ENCODE peak calls at places on chromosome 10, in nine cellular contexts. P is GM19239; V is NCI-H774; A is AG09309; X is ascending aorta; D is T-helper 2 cell; C is activated naive CD8-positive, alpha-beta T cell treated with anti-CD3 and anti-CD28 coated beads, Interleukin-2, amount 50 U/mL, for 24 hours; Z is neural progenitor cell; G is activated T-cell treated with anti-CD3 and anti-CD28 coated beads for 4 hours. M is an unnamed sample.

GRCh38 chr10:62374862-62375710 is 917 bp downstream of the ZNF365 start:
- DNase-seq in P (no peak), V (no peak), A (no peak), X (no peak), D (no peak), C (no peak), Z (no peak), G (no peak), M (no peak)

GRCh38 chr10:78933828-78934227 is 134.9 kb upstream of the ZMIZ1 start:
- DNase-seq in P (no peak), V (no peak), A (no peak), X (no peak), D (no peak), C (no peak), Z (no peak), G (no peak), M (no peak)

GRCh38 chr10:60283397-60283796 is 106.3 kb downstream of the ANK3 start:
- DNase-seq in P (no peak), V (no peak), A (no peak), X (no peak), D (no peak), C (no peak), Z (no peak), G (no peak), M (no peak)

GRCh38 chr10:129851941-129852650 is 112.0 kb downstream of the EBF3 start:
- DNase-seq in P (no peak), V (no peak), A (no peak), X (no peak), D (no peak), C (no peak), Z (no peak), G (no peak), M (no peak)

GRCh38 chr10:77637474-77637985 is at the start of gene KCNMA1:
- DNase-seq in P (no peak), V (peak), A (no peak), X (no peak), D (no peak), C (peak), Z (peak), G (no peak), M (no peak)

GRCh38 chr10:83166344-83166743 is 973.0 kb upstream of the GHITM start:
- DNase-seq in P (no peak), V (peak), A (no peak), X (no peak), D (no peak), C (no peak), Z (peak), G (no peak), M (no peak)

GRCh38 chr10:100895896-100896295 is 16.9 kb upstream of the SLF2 start:
- DNase-seq in P (no peak), V (no peak), A (no peak), X (no peak), D (no peak), C (no peak), Z (no peak), G (no peak), M (no peak)

GRCh38 chr10:22321831-22322662 is 1.1 kb downstream of the BMI1 start:
- DNase-seq in P (no peak), V (no peak), A (no peak), X (no peak), D (no peak), C (peak), Z (peak), G (no peak), M (no peak)

GRCh38 chr10:89549510-89549909 is 14.1 kb upstream of the SLC16A12 start:
- DNase-seq in P (no peak), V (no peak), A (no peak), X (no peak), D (no peak), C (no peak), Z (no peak), G (no peak), M (no peak)

GRCh38 chr10:4981722-4982471 is 18.7 kb downstream of the AKR1C1 start:
- DNase-seq in P (no peak), V (no peak), A (no peak), X (no peak), D (no peak), C (no peak), Z (peak), G (no peak), M (no peak)

GRCh38 chr10:3525832-3526449 is 259.1 kb downstream of the KLF6 start:
- DNase-seq in P (no peak), V (no peak), A (peak), X (peak), D (no peak), C (no peak), Z (no peak), G (no peak), M (no peak)

GRCh38 chr10:125057158-125058001 is 103.0 kb downstream of the CTBP2 start:
- DNase-seq in P (no peak), V (no peak), A (peak), X (peak), D (no peak), C (no peak), Z (peak), G (no peak), M (no peak)

GRCh38 chr10:73253226-73253557 is 748 bp upstream of the MRPS16 start:
- DNase-seq in P (no peak), V (no peak), A (no peak), X (no peak), D (no peak), C (no peak), Z (peak), G (no peak), M (no peak)

GRCh38 chr10:110786172-110786571 is 85.6 kb upstream of the PDCD4 start:
- DNase-seq in P (no peak), V (no peak), A (no peak), X (no peak), D (no peak), C (no peak), Z (no peak), G (no peak), M (no peak)

GRCh38 chr10:47033081-47033480 is 121.9 kb downstream of the PTPN20 start:
- DNase-seq in P (no peak), V (no peak), A (no peak), X (no peak), D (no peak), C (no peak), Z (no peak), G (no peak), M (no peak)

GRCh38 chr10:92219516-92219915 is 71.4 kb downstream of the CPEB3 start:
- DNase-seq in P (no peak), V (no peak), A (no peak), X (no peak), D (no peak), C (no peak), Z (no peak), G (no peak), M (no peak)

GRCh38 chr10:117373848-117374505 is 1.3 kb downstream of the PDZD8 start:
- DNase-seq in P (peak), V (no peak), A (no peak), X (no peak), D (peak), C (peak), Z (peak), G (no peak), M (peak)

GRCh38 chr10:49394933-49395740 is 752 bp downstream of the DRGX start:
- DNase-seq in P (no peak), V (no peak), A (no peak), X (no peak), D (no peak), C (no peak), Z (peak), G (no peak), M (no peak)

GRCh38 chr10:59672150-59672875 is 37.3 kb downstream of the SLC16A9 start:
- DNase-seq in P (no peak), V (no peak), A (no peak), X (no peak), D (no peak), C (no peak), Z (no peak), G (no peak), M (no peak)

GRCh38 chr10:78049861-78050260 is 16.2 kb downstream of the RPS24 start:
- DNase-seq in P (no peak), V (no peak), A (no peak), X (no peak), D (no peak), C (no peak), Z (no peak), G (no peak), M (no peak)

GRCh38 chr10:48818861-48819490 is 120.7 kb downstream of the LRRC18 start:
- DNase-seq in P (no peak), V (no peak), A (no peak), X (no peak), D (no peak), C (no peak), Z (no peak), G (no peak), M (no peak)

GRCh38 chr10:22321156-22321711 is 335 bp downstream of the BMI1 start:
- DNase-seq in P (no peak), V (peak), A (no peak), X (no peak), D (peak), C (peak), Z (peak), G (peak), M (peak)

GRCh38 chr10:126872768-126873167 is 32.5 kb upstream of the DOCK1 start:
- DNase-seq in P (no peak), V (no peak), A (no peak), X (no peak), D (no peak), C (no peak), Z (peak), G (no peak), M (no peak)

GRCh38 chr10:87660484-87661133 is 931 bp downstream of the PAPSS2 start:
- DNase-seq in P (no peak), V (no peak), A (peak), X (no peak), D (no peak), C (no peak), Z (no peak), G (no peak), M (no peak)

GRCh38 chr10:15360566-15360965 is 10.5 kb downstream of the FAM171A1 start:
- DNase-seq in P (no peak), V (no peak), A (no peak), X (no peak), D (no peak), C (no peak), Z (no peak), G (no peak), M (no peak)

GRCh38 chr10:113337142-113337541 is 215.7 kb upstream of the HABP2 start:
- DNase-seq in P (no peak), V (no peak), A (no peak), X (no peak), D (no peak), C (no peak), Z (no peak), G (no peak), M (no peak)

GRCh38 chr10:74134240-74134820 is 16.3 kb downstream of the AP3M1 start:
- DNase-seq in P (no peak), V (no peak), A (no peak), X (no peak), D (no peak), C (no peak), Z (no peak), G (no peak), M (no peak)

GRCh38 chr10:69974551-69975155 is 78.0 kb upstream of the MACROH2A2 start:
- DNase-seq in P (no peak), V (no peak), A (peak), X (no peak), D (no peak), C (no peak), Z (no peak), G (no peak), M (no peak)

GRCh38 chr10:15442056-15442455 is 71.0 kb upstream of the FAM171A1 start:
- DNase-seq in P (no peak), V (no peak), A (no peak), X (no peak), D (no peak), C (no peak), Z (no peak), G (no peak), M (no peak)

GRCh38 chr10:75351637-75352036 is 49.9 kb downstream of the ZNF503 start:
- DNase-seq in P (no peak), V (no peak), A (no peak), X (no peak), D (no peak), C (no peak), Z (no peak), G (no peak), M (no peak)

GRCh38 chr10:132753596-132753995 is 32.4 kb downstream of the NKX6-2 start:
- DNase-seq in P (no peak), V (no peak), A (no peak), X (no peak), D (no peak), C (no peak), Z (no peak), G (no peak), M (no peak)

GRCh38 chr10:77970869-77971803 is 44.6 kb upstream of the DLG5 start:
- DNase-seq in P (no peak), V (no peak), A (peak), X (peak), D (no peak), C (peak), Z (peak), G (no peak), M (peak)

GRCh38 chr10:44908071-44908709 is 2.9 kb upstream of the TMEM72 start:
- DNase-seq in P (no peak), V (no peak), A (peak), X (no peak), D (no peak), C (no peak), Z (peak), G (no peak), M (no peak)

GRCh38 chr10:60594476-60595051 is 183.7 kb upstream of the CDK1 start:
- DNase-seq in P (no peak), V (no peak), A (peak), X (no peak), D (no peak), C (no peak), Z (peak), G (no peak), M (no peak)

GRCh38 chr10:62934258-62934657 is 118.1 kb upstream of the EGR2 start:
- DNase-seq in P (no peak), V (no peak), A (no peak), X (no peak), D (no peak), C (no peak), Z (no peak), G (no peak), M (no peak)

GRCh38 chr10:3787816-3788215 is 2.8 kb upstream of the KLF6 start:
- DNase-seq in P (no peak), V (no peak), A (no peak), X (no peak), D (no peak), C (no peak), Z (no peak), G (no peak), M (no peak)

GRCh38 chr10:100730739-100731602 is 14.4 kb upstream of the PAX2 start:
- DNase-seq in P (peak), V (no peak), A (no peak), X (no peak), D (no peak), C (peak), Z (peak), G (no peak), M (no peak)

GRCh38 chr10:8072211-8072610 is 17.7 kb downstream of the GATA3 start:
- DNase-seq in P (no peak), V (no peak), A (no peak), X (no peak), D (no peak), C (no peak), Z (no peak), G (no peak), M (no peak)

GRCh38 chr10:79068203-79068561 is 584 bp upstream of the ZMIZ1 start:
- DNase-seq in P (no peak), V (no peak), A (no peak), X (no peak), D (no peak), C (peak), Z (no peak), G (peak), M (no peak)

M was measured in NK-92 treated with Interleukin-12 subunit alpha and Interleukin-12 subunit beta, amount 100 ng/mL, for 24 hours.